ENCODE peak calls at places on chromosomes 16 and 17, in seven cellular contexts. R, T, G, L, C, O and Z are unnamed samples.

GRCh38 chr17:6547336-6547735 is 9.0 kb downstream of the PITPNM3 start:
- DNase-seq in R (no peak), T (no peak), G (no peak), L (no peak), C (no peak), O (peak), Z (no peak)

GRCh38 chr16:23269248-23270091 is 32.6 kb upstream of the SCNN1B start:
- DNase-seq in R (no peak), T (no peak), G (no peak), L (no peak), C (no peak), O (no peak), Z (no peak)

GRCh38 chr17:72171703-72172670 is 51.2 kb downstream of the SOX9 start:
- DNase-seq in R (no peak), T (no peak), G (no peak), L (no peak), C (no peak), O (no peak), Z (no peak)

GRCh38 chr17:41439375-41439774 is 1.4 kb downstream of the KRT38 start:
- DNase-seq in R (no peak), T (no peak), G (no peak), L (no peak), C (no peak), O (no peak), Z (no peak)

GRCh38 chr16:54194008-54194731 is 92.4 kb downstream of the IRX3 start:
- DNase-seq in R (peak), T (no peak), G (no peak), L (peak), C (no peak), O (peak), Z (peak)

GRCh38 chr17:8868092-8868491 is 618 bp upstream of the PIK3R6 start:
- DNase-seq in R (no peak), T (no peak), G (no peak), L (no peak), C (no peak), O (no peak), Z (no peak)

GRCh38 chr16:15041260-15042011 is 14.4 kb downstream of the NTAN1 start:
- DNase-seq in R (peak), T (no peak), G (no peak), L (peak), C (no peak), O (peak), Z (no peak)

GRCh38 chr16:23607740-23608139 is 11.6 kb upstream of the NDUFAB1 start:
- DNase-seq in R (no peak), T (no peak), G (no peak), L (no peak), C (no peak), O (no peak), Z (no peak)

GRCh38 chr16:59543641-59544040 is 809.5 kb upstream of the GOT2 start:
- DNase-seq in R (no peak), T (no peak), G (no peak), L (no peak), C (no peak), O (no peak), Z (peak)

GRCh38 chr17:18025596-18026407 is 13.2 kb downstream of the ATPAF2 start:
- DNase-seq in R (no peak), T (no peak), G (no peak), L (no peak), C (peak), O (no peak), Z (no peak)

GRCh38 chr16:24996301-24996700 is 18.9 kb downstream of the ARHGAP17 start:
- DNase-seq in R (no peak), T (no peak), G (no peak), L (no peak), C (no peak), O (no peak), Z (no peak)

GRCh38 chr17:38687291-38687690 is 12.5 kb upstream of the EPOP start:
- DNase-seq in R (no peak), T (no peak), G (no peak), L (no peak), C (no peak), O (no peak), Z (no peak)

GRCh38 chr17:29131814-29132682 is 48.1 kb downstream of the MYO18A start:
- DNase-seq in R (no peak), T (peak), G (no peak), L (no peak), C (no peak), O (no peak), Z (no peak)

GRCh38 chr16:71351558-71351901 is 7.0 kb upstream of the CALB2 start:
- DNase-seq in R (no peak), T (no peak), G (peak), L (no peak), C (no peak), O (no peak), Z (no peak)

GRCh38 chr17:64209356-64209941 is 53.6 kb downstream of the TEX2 start:
- DNase-seq in R (no peak), T (no peak), G (no peak), L (no peak), C (no peak), O (no peak), Z (no peak)

GRCh38 chr16:84616515-84616914 is 1.4 kb downstream of the COTL1 start:
- DNase-seq in R (no peak), T (no peak), G (no peak), L (no peak), C (peak), O (no peak), Z (no peak)

GRCh38 chr16:14005335-14005734 is 65.8 kb upstream of the MRTFB start:
- DNase-seq in R (no peak), T (no peak), G (no peak), L (no peak), C (no peak), O (no peak), Z (no peak)

GRCh38 chr16:77469639-77470038 is 34.8 kb upstream of the ADAMTS18 start:
- DNase-seq in R (no peak), T (no peak), G (no peak), L (no peak), C (no peak), O (peak), Z (no peak)

GRCh38 chr17:62819511-62820221 is 11.6 kb upstream of the MARCHF10 start:
- DNase-seq in R (peak), T (peak), G (peak), L (peak), C (no peak), O (peak), Z (peak)

GRCh38 chr16:57663917-57664661 is 4.0 kb upstream of the ADGRG3 start:
- DNase-seq in R (no peak), T (no peak), G (no peak), L (no peak), C (no peak), O (no peak), Z (no peak)

GRCh38 chr16:20798364-20798763 is 7.9 kb downstream of the ERI2 start:
- DNase-seq in R (no peak), T (no peak), G (no peak), L (no peak), C (no peak), O (no peak), Z (no peak)

GRCh38 chr16:5916711-5917191 is 819.2 kb upstream of the EEF2KMT start:
- DNase-seq in R (no peak), T (no peak), G (peak), L (no peak), C (no peak), O (no peak), Z (no peak)

GRCh38 chr17:12222392-12222791 is 201.7 kb downstream of the MAP2K4 start:
- DNase-seq in R (no peak), T (no peak), G (no peak), L (no peak), C (no peak), O (no peak), Z (no peak)

GRCh38 chr17:67212716-67213417 is 32.1 kb downstream of the HELZ start:
- DNase-seq in R (no peak), T (no peak), G (no peak), L (no peak), C (no peak), O (no peak), Z (no peak)

GRCh38 chr17:55768946-55769624 is 18.2 kb downstream of the PCTP start:
- DNase-seq in R (no peak), T (peak), G (no peak), L (no peak), C (no peak), O (no peak), Z (no peak)

GRCh38 chr17:69058165-69058564 is 2.6 kb downstream of the ABCA9 start:
- DNase-seq in R (no peak), T (no peak), G (no peak), L (no peak), C (no peak), O (no peak), Z (no peak)

GRCh38 chr17:9350083-9350482 is 225.5 kb downstream of the STX8 start:
- DNase-seq in R (no peak), T (no peak), G (no peak), L (no peak), C (no peak), O (no peak), Z (peak)

GRCh38 chr17:7356072-7356549 is 1.2 kb downstream of the TMEM95 start:
- DNase-seq in R (peak), T (peak), G (peak), L (peak), C (peak), O (peak), Z (no peak)

GRCh38 chr16:27925612-27926011 is 137.9 kb downstream of the GSG1L start:
- DNase-seq in R (no peak), T (peak), G (no peak), L (no peak), C (no peak), O (no peak), Z (no peak)

GRCh38 chr17:82962163-82962720 is 117.2 kb upstream of the METRNL start:
- DNase-seq in R (no peak), T (no peak), G (no peak), L (no peak), C (no peak), O (peak), Z (no peak)

GRCh38 chr17:40260528-40260927 is 27.2 kb upstream of the CDC6 start:
- DNase-seq in R (no peak), T (no peak), G (no peak), L (no peak), C (no peak), O (no peak), Z (no peak)

GRCh38 chr16:47887496-47887895 is 268.3 kb downstream of the ABCC12 start:
- DNase-seq in R (no peak), T (no peak), G (no peak), L (no peak), C (no peak), O (no peak), Z (no peak)

GRCh38 chr17:51427259-51428255 is 167.2 kb downstream of the UTP18 start:
- DNase-seq in R (no peak), T (peak), G (no peak), L (no peak), C (peak), O (no peak), Z (no peak)

DNA sequence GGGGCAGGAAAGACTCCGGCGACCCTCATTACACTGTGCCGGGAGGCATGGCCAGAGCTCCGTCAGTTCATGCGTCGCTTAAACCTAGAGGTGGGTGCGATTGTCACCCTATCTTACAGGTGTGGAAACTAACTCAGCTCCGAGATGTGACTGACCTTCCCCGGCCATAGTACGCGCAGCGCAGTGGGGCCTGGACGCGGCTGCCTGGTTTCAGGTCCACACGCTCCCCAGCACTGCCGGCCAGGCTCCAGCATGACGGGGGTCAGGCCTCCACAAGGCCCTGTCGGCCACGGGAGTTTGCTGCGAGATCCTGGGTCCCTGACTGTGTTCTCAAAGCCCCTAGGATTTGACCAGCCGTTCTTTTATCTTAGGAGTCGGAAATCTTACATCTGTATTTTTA is 34.4 kb downstream of the JPH3 start:
- DNase-seq in R (no peak), T (no peak), G (no peak), L (no peak), C (no peak), O (no peak), Z (no peak)
- TF ChIP-seq CTCF in R (no peak), T (no peak), G (peak), L (no peak), C (peak), O (no peak), Z (no peak)

GRCh38 chr17:42553866-42554249 is 1.1 kb downstream of the HSD17B1 start:
- DNase-seq in R (no peak), T (peak), G (no peak), L (peak), C (peak), O (peak), Z (no peak)

GRCh38 chr17:42548993-42549755 is 3.5 kb upstream of the HSD17B1 start:
- DNase-seq in R (no peak), T (no peak), G (no peak), L (no peak), C (no peak), O (no peak), Z (no peak)

GRCh38 chr17:42554250-42555121 is 1.8 kb downstream of the HSD17B1 start:
- DNase-seq in R (peak), T (peak), G (peak), L (peak), C (peak), O (peak), Z (no peak)

GRCh38 chr17:42555122-42555622 is 2.4 kb downstream of the HSD17B1 start:
- DNase-seq in R (no peak), T (no peak), G (no peak), L (no peak), C (no peak), O (no peak), Z (no peak)

GRCh38 chr17:42553161-42553818 is 567 bp downstream of the HSD17B1 start:
- DNase-seq in R (no peak), T (peak), G (no peak), L (peak), C (no peak), O (peak), Z (no peak)
- TF ChIP-seq CTCF in R (no peak), T (peak), G (no peak), L (no peak), C (no peak), O (no peak), Z (no peak)

DNA sequence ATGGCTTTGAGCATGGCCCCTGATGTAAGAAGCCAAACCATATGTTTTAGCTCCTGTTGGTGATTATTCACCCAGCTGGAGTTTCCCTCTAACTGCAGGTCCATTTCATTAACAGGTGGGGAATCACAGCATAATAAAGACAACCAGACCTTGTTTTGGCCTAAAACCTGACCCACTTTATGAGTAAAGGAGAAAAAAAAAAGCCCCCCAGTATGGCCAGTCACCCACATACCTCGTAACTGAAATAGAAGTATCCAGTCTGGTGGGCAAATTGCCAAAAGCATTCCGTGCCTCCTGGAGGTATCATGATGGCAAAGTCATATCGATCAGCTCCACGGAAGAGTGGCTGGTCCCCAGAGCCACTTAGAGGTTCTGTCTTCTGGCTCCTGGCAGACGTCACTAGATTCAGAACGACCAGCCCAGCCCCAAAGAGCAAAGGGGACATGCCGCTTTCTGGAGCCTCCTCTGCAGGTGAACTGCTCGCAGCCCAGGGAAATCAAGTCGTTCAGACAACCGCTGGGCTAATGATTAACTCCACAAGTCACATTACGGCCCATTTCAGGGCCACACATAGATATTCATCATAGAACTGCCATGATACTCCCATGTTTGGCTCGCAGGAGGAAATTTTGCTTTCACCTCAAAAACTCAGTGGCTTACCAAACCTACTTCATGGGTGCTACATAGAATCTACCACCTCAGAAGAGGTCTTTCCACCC is at the start of gene TMED6:
- DNase-seq in R (no peak), T (no peak), G (peak), L (no peak), C (no peak), O (no peak), Z (no peak)
- TF ChIP-seq CTCF in R (no peak), T (no peak), G (no peak), L (no peak), C (no peak), O (no peak), Z (no peak)

GRCh38 chr17:79806863-79807720 is 10.2 kb upstream of the CBX8 start:
- DNase-seq in R (no peak), T (no peak), G (no peak), L (no peak), C (no peak), O (no peak), Z (no peak)

GRCh38 chr17:79810138-79811027 is 13.5 kb upstream of the CBX8 start:
- DNase-seq in R (peak), T (peak), G (peak), L (no peak), C (peak), O (peak), Z (no peak)

GRCh38 chr17:79811036-79811887 is 14.4 kb upstream of the CBX8 start:
- DNase-seq in R (no peak), T (peak), G (peak), L (no peak), C (peak), O (no peak), Z (no peak)

GRCh38 chr17:79809530-79810137 is 12.8 kb upstream of the CBX8 start:
- DNase-seq in R (no peak), T (peak), G (peak), L (no peak), C (no peak), O (no peak), Z (no peak)

DNA sequence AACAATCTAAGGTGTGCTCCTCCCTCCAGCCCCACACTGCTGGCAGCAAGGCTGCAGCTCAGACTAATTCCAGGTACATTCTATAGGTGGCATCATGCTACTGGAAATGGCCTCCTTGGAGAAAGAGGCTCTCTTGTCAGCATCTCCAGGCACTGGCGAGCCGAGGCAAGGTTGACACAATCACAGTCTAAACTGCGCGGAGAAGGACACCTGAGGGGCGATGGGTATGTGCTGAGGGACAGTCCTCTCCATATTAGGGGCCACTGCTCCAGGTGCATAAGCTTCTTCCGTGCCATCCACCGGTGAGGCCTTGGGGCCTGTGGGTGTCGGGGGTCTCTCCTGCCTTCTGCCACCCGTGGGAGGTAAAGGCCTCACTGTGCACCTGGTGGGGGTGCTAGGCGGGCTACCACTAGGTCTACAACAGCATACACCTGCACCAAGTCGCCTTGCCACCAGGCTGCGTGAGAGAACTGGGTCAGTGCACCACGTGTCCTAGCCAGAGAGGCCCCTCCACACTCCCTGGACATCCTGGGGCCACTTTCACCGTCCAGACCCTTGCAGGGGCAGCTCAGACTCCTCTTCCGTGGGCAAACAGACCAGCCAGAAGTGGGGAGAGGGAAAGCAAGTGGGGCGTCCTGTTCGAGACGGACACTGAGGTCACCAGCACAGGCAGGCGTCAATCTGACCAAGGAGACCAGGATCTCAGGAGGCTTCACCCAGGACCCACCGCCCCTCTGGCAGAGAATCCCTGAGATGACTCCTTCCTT is 12.1 kb upstream of the CBX8 start:
- DNase-seq in R (no peak), T (no peak), G (peak), L (no peak), C (peak), O (no peak), Z (no peak)
- TF ChIP-seq CTCF in R (peak), T (peak), G (peak), L (peak), C (peak), O (no peak), Z (no peak)

GRCh38 chr17:3907483-3908216 is 8.6 kb downstream of the P2RX1 start:
- DNase-seq in R (no peak), T (no peak), G (no peak), L (no peak), C (peak), O (no peak), Z (no peak)
- TF ChIP-seq CTCF in R (peak), T (peak), G (no peak), L (peak), C (peak), O (no peak), Z (peak)